ENCODE peak calls at places on chromosome 5, in five cellular contexts. N is cardiac fibroblast, J is neural progenitor cell, H is bronchial epithelial cell, I is osteocyte. L is an unnamed sample.

GRCh38 chr5:72427488-72428437 is 79.4 kb downstream of the ZNF366 start:
- DNase-seq in N (peak), J (peak), H (peak), I (no peak), L (peak)

GRCh38 chr5:107063511-107063910 is 607.2 kb downstream of the EFNA5 start:
- DNase-seq in N (peak), J (no peak), H (peak), I (no peak), L (peak)

GRCh38 chr5:19886123-19886921 is 101.7 kb downstream of the CDH18 start:
- DNase-seq in N (peak), J (no peak), H (peak), I (no peak), L (peak)

GRCh38 chr5:10596310-10596703 is 32.4 kb downstream of the ANKRD33B start:
- DNase-seq in N (no peak), J (no peak), H (no peak), I (no peak), L (no peak)

GRCh38 chr5:108687599-108688220 is 60.0 kb upstream of the FER start:
- DNase-seq in N (peak), J (no peak), H (no peak), I (no peak), L (no peak)

GRCh38 chr5:123803359-123803758 is 291.4 kb downstream of the CSNK1G3 start:
- DNase-seq in N (no peak), J (no peak), H (peak), I (no peak), L (peak)

GRCh38 chr5:65808261-65808741 is 86.3 kb downstream of the NLN start:
- DNase-seq in N (peak), J (no peak), H (no peak), I (no peak), L (no peak)

GRCh38 chr5:135833961-135834638 is 363 bp upstream of the SLC25A48 start:
- DNase-seq in N (peak), J (no peak), H (no peak), I (peak), L (no peak)

GRCh38 chr5:171420429-171421231 is 1.2 kb downstream of the FGF18 start:
- DNase-seq in N (peak), J (peak), H (peak), I (peak), L (peak)

GRCh38 chr5:172004824-172005237 is 1.6 kb downstream of the FBXW11 start:
- DNase-seq in N (peak), J (no peak), H (peak), I (no peak), L (peak)

DNA sequence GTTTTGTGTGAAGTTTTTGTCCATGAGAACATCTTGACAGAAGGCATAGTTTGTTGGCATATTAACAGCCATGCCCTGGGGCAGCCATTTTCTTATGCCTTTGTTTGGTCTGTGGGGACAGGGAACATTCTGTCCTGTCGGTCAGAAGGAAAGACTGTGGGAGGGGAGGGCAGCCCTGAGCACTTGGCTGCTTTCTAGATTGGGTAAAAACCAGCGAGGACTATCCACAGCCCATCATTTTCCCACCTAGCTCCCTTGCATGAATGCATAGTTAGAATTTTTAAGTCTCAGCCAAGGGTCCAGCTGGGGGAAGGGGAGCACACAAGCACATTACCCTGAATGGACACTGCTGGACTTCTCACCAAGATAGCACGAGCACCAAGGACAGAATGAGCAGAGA is 130.1 kb downstream of the BOD1 start:
- DNase-seq in N (no peak), J (no peak), H (no peak), I (no peak), L (no peak)
- TF ChIP-seq CTCF in N (no peak), J (no peak), H (no peak), I (no peak), L (no peak)

DNA sequence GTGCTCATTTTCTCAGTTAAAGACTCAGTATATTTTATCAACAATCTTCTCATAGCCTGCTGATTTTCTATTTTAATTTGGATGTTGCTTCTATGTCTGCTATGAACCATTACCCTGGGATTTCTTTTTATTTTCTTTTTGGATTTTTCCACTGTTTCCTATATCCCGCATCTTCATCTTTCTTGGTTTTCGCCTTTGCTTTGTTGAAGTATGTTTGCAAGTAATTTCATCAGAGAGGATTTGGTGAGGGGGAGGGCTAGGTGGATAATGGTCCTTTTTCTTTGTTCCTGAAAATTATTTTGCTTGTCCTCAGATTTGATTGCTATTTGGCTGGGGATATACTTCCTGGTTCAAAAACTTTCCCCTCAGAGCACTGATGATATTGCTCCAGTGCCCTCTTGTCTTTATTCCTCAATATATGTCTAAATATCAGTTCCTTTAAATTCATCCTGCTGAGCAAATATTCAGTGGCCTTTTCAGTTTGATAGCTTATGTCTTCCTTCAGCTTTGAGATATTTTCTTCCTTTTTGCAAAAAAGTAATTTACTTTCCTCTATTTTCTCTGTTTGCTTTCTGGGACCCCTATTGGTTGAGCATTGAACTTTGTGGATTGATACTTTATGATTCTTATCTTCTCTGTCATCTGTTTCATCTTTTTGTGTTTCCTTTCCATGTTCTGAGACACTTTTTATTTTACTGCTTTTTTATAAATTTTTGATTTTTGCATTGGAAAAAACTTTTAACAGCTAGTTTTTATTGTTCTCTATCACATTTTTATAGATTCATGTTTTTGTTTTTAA is 227.6 kb upstream of the ELL2 start:
- DNase-seq in N (no peak), J (no peak), H (no peak), I (no peak), L (no peak)
- TF ChIP-seq CTCF in N (peak), J (no peak), H (no peak), I (no peak), L (no peak)

GRCh38 chr5:173984218-173984617 is 4.8 kb upstream of the C5orf47 start:
- DNase-seq in N (peak), J (peak), H (peak), I (no peak), L (peak)
- TF ChIP-seq CTCF in N (peak), J (peak), H (peak), I (peak), L (peak)

GRCh38 chr5:142439208-142439607 is 114.4 kb upstream of the SPRY4 start:
- DNase-seq in N (peak), J (no peak), H (no peak), I (no peak), L (no peak)

GRCh38 chr5:142445266-142445665 is 120.4 kb upstream of the SPRY4 start:
- DNase-seq in N (peak), J (no peak), H (peak), I (no peak), L (no peak)

GRCh38 chr5:142438573-142438972 is 113.8 kb upstream of the SPRY4 start:
- DNase-seq in N (no peak), J (no peak), H (no peak), I (no peak), L (no peak)

GRCh38 chr5:142437563-142437962 is 112.7 kb upstream of the SPRY4 start:
- DNase-seq in N (no peak), J (no peak), H (no peak), I (no peak), L (no peak)

GRCh38 chr5:142441638-142442037 is 116.8 kb upstream of the SPRY4 start:
- DNase-seq in N (peak), J (no peak), H (no peak), I (no peak), L (peak)
- TF ChIP-seq CTCF in N (no peak), J (no peak), H (no peak), I (no peak), L (no peak)

DNA sequence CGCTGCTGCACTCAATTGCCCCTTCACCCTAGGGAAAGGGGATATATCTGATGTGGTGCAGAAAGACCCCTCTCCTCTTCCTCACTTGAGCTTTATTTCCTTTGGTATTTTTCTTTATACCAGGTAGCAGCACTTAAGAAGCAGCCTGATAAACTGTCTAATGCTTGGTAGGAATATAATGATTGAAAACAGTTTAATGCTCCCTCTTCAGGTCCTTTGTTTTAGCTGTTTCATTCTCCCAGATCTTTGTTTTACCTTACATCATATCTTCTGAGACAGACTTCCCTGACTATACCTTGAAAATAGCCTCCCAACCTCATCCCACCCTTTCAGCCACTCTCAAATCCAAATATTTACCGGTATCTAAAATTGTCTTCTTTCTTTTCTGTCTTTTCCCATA is 87.9 kb downstream of the NUDT12 start:
- DNase-seq in N (peak), J (no peak), H (no peak), I (no peak), L (no peak)
- TF ChIP-seq CTCF in N (no peak), J (no peak), H (no peak), I (peak), L (no peak)

DNA sequence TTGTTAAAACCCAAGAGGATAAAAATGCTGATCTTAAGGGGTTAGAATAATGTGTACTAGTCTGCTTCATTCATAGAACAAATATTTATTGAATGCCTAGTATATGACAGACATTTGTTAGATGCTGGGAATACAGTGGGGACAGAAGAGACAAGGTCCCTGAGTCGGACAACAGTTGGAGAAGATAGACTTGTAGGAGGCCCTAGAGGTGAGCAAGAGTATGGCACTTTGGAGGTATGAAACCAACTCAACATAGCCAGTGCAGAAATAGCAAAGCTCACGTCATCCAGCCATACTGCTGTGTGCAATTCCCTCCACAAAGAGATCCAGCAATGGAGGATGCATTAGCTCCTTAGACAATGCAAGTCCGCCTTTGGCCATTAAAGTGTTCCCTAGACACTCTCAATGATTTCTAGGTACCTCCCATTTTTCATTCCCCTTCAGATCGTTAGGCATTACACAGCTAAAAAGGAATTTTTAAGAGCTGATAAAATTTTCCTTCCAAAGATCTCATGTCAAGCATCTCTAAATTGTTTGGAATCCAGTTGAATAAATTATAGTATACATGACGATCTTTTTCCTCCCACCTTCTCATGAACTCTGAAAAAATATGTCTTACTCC is 1949.6 kb upstream of the WWC1 start:
- DNase-seq in N (no peak), J (no peak), H (no peak), I (no peak), L (no peak)
- TF ChIP-seq CTCF in N (peak), J (peak), H (no peak), I (no peak), L (peak)

DNA sequence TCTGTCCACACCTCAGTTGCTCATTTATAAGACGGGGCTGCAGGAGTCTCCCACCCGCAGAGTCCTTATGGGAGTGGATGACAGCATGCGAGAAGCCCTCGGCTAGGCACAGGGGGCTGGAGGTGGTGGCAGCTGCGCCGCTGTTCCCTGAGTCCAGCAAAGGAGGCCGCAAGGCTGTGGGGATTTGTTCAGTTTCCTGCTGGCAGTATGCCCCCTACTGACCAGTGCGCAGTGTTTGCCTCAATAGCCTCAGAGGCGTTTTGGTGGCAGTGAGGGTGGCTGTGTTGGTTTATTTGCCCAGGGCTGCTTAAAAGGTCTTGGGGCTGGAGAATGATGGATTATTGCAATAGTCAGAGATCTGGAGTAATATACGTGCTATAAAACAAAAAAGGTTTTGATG is 176.3 kb upstream of the OTULINL start:
- DNase-seq in N (no peak), J (peak), H (no peak), I (no peak), L (peak)
- TF ChIP-seq CTCF in N (peak), J (peak), H (peak), I (peak), L (peak)

GRCh38 chr5:3142261-3143027 is 391.0 kb upstream of the IRX2 start:
- DNase-seq in N (no peak), J (no peak), H (no peak), I (peak), L (no peak)

GRCh38 chr5:3140117-3140516 is 388.6 kb upstream of the IRX2 start:
- DNase-seq in N (no peak), J (no peak), H (no peak), I (peak), L (no peak)

GRCh38 chr5:3143382-3143781 is 391.9 kb upstream of the IRX2 start:
- DNase-seq in N (no peak), J (no peak), H (no peak), I (no peak), L (no peak)

DNA sequence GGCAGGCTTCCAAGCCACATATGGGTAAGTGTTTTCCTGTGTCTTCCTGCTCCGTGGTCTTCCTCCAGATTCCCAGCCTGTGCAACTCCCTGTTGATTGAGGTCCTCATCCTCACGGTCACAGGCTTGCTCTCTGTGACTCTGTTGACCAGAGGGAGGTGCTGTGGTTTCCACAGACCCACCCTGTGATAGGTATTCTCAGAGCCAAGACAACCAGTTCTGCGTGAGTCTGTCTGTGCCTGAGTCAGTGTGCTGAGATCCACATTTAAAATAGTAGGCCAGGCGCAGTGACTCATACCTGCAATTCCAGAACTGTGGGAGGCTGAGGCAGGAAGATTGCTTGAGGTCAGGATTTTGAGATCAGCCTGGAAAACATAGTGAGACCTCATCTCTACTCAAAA is 388.1 kb upstream of the IRX2 start:
- DNase-seq in N (no peak), J (no peak), H (peak), I (no peak), L (peak)
- TF ChIP-seq CTCF in N (no peak), J (no peak), H (no peak), I (no peak), L (no peak)

DNA sequence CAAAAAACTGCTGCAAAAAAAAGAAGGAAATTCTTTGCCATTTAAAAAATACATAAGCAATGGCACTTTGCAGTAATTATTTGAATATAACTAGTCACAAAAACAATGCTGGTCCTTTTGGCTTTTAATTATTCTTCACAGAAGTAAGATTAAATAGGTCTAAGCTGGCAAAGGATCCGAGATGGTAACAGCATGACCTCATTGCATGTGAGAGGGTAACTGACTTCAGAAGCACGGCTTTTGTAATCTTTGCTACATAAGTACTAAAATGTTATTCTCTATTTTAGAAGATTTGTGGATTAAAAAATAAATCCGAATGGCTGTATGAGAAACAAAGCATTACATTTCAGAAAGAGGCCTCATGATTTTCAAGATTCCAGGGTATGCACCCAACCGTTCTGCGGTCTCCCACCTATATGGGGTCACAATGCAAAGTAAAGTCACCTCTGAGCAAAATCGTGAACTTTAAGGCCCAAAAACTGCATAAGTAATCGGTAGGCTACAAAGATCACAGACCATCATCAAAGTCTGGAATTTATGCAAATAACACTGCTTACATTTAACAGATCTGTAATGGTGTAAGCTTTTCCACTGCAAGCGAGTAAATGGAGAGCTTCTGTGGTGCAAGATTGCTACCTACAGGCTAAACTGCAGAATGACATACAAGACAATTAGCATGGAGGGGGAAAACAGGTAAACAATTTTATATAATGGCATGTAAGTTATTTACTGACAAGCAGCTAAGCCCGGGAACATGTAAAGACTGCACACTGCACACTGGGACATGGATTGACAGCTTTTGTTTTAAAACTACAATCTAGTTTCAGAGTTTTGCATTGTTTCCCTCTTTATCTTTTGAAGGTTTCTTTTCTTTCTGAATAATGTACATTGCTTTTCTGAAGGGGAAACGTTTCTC is 231.6 kb downstream of the SLF1 start:
- DNase-seq in N (peak), J (peak), H (peak), I (no peak), L (peak)
- TF ChIP-seq CTCF in N (peak), J (peak), H (peak), I (peak), L (peak)

GRCh38 chr5:56625577-56625976 is 189.8 kb upstream of the MAP3K1 start:
- DNase-seq in N (peak), J (no peak), H (peak), I (no peak), L (peak)
- TF ChIP-seq CTCF in N (no peak), J (no peak), H (no peak), I (no peak), L (no peak)

L was measured in epithelial cell of esophagus.